ENCODE peak calls at places on chromosomes 1 and 21, in four cellular contexts. Y is HCT116, Z is K562, Q is HepG2. P is an unnamed sample.

GRCh38 chr1:30382496-30382895 is 340.9 kb downstream of the MATN1 start:
- DNase-seq in Q (no peak), Z (no peak), Y (no peak), P (no peak)

GRCh38 chr1:201354151-201354900 is 23.2 kb downstream of the TNNT2 start:
- DNase-seq in Q (no peak), Z (no peak), Y (no peak), P (no peak)

GRCh38 chr1:114032271-114033218 is 53.3 kb downstream of the OLFML3 start:
- DNase-seq in Y (no peak), Z (no peak), Q (no peak), P (no peak)

GRCh38 chr1:6012529-6013318 is 20.5 kb upstream of the NPHP4 start:
- DNase-seq in Q (no peak), Y (no peak), Z (no peak), P (no peak)

GRCh38 chr1:222464841-222465210 is 83.1 kb downstream of the HHIPL2 start:
- DNase-seq in Q (peak), Y (peak), Z (peak), P (peak)

GRCh38 chr1:20184997-20185833 is 681 bp upstream of the UBXN10 start:
- DNase-seq in Q (no peak), Z (peak), Y (no peak), P (no peak)

GRCh38 chr1:220824031-220824989 is 37.6 kb downstream of the MTARC1 start:
- DNase-seq in Y (no peak), Q (peak), Z (no peak), P (no peak)

GRCh38 chr1:147560756-147561472 is 19.6 kb downstream of the BCL9 start:
- DNase-seq in Q (no peak), Z (no peak), Y (no peak), P (no peak)

GRCh38 chr21:42305707-42306147 is 9.5 kb downstream of the TFF3 start:
- DNase-seq in Z (no peak), Q (no peak), Y (no peak), P (no peak)

GRCh38 chr1:11804666-11805453 is 904 bp downstream of the MTHFR start:
- DNase-seq in Z (peak), Y (no peak), Q (no peak), P (peak)

GRCh38 chr1:12436817-12437599 is 181.0 kb downstream of the DHRS3 start:
- DNase-seq in Z (peak), Q (peak), Y (no peak), P (no peak)

GRCh38 chr1:13898406-13898805 is 198.4 kb downstream of the PRDM2 start:
- DNase-seq in Z (no peak), Y (no peak), Q (no peak), P (no peak)

GRCh38 chr1:168531605-168532345 is 12.0 kb downstream of the XCL2 start:
- DNase-seq in Y (no peak), Q (no peak), Z (no peak), P (peak)

GRCh38 chr1:154179951-154180687 is 11.8 kb downstream of the TPM3 start:
- DNase-seq in Y (no peak), Q (no peak), Z (no peak), P (no peak)

GRCh38 chr1:207050428-207050767 is 610 bp downstream of the YOD1 start:
- DNase-seq in Z (peak), Q (no peak), Y (no peak), P (no peak)

GRCh38 chr1:36522461-36523229 is 39.9 kb upstream of the CSF3R start:
- DNase-seq in Y (no peak), Z (no peak), Q (no peak), P (no peak)

GRCh38 chr21:31837613-31838390 is 35.0 kb upstream of the HUNK start:
- DNase-seq in Y (no peak), Z (no peak), Q (no peak), P (no peak)

GRCh38 chr1:114107474-114108175 is 46.0 kb downstream of the SYT6 start:
- DNase-seq in Q (no peak), Z (no peak), Y (no peak), P (no peak)

GRCh38 chr1:29602203-29602602 is 365.9 kb downstream of the PTPRU start:
- DNase-seq in Y (no peak), Q (no peak), Z (no peak), P (no peak)

GRCh38 chr1:80218112-80218511 is 1211.6 kb upstream of the ADGRL4 start:
- DNase-seq in Z (peak), Y (peak), Q (peak), P (peak)

GRCh38 chr1:240691521-240692338 is 79.8 kb upstream of the GREM2 start:
- DNase-seq in Y (no peak), Z (peak), Q (peak), P (peak)

GRCh38 chr1:8794605-8795004 is 22.8 kb downstream of the RERE start:
- DNase-seq in Z (no peak), Q (no peak), Y (no peak), P (no peak)

GRCh38 chr1:172630868-172631267 is 28.0 kb upstream of the FASLG start:
- DNase-seq in Z (no peak), Q (peak), Y (no peak), P (no peak)

GRCh38 chr1:65792671-65793358 is at the start of gene PDE4B:
- DNase-seq in Z (no peak), Q (no peak), Y (no peak), P (peak)

GRCh38 chr1:201142011-201142853 is 12.0 kb downstream of the TMEM9 start:
- DNase-seq in Y (no peak), Z (no peak), Q (no peak), P (no peak)

GRCh38 chr1:212794561-212795014 is 2.9 kb downstream of the TATDN3 start:
- DNase-seq in Q (peak), Z (peak), Y (no peak), P (no peak)

GRCh38 chr1:94801919-94802546 is 18.1 kb upstream of the SLC44A3 start:
- DNase-seq in Z (peak), Y (peak), Q (peak), P (peak)

GRCh38 chr1:65254320-65255087 is 54.8 kb upstream of the DNAJC6 start:
- DNase-seq in Y (peak), Q (peak), Z (peak), P (peak)

GRCh38 chr1:223831755-223832636 is 13.8 kb downstream of the TP53BP2 start:
- DNase-seq in Q (no peak), Y (no peak), Z (no peak), P (peak)
- TF ChIP-seq ELF1 in Q (no peak), Y (no peak), Z (no peak), P (no peak)

GRCh38 chr1:186059311-186059710 is 315.7 kb downstream of the TPR start:
- DNase-seq in Z (no peak), Q (no peak), Y (no peak), P (no peak)
- TF ChIP-seq POLR2AphosphoS5 in Z (no peak), Q (no peak), Y (no peak), P (no peak)

DNA sequence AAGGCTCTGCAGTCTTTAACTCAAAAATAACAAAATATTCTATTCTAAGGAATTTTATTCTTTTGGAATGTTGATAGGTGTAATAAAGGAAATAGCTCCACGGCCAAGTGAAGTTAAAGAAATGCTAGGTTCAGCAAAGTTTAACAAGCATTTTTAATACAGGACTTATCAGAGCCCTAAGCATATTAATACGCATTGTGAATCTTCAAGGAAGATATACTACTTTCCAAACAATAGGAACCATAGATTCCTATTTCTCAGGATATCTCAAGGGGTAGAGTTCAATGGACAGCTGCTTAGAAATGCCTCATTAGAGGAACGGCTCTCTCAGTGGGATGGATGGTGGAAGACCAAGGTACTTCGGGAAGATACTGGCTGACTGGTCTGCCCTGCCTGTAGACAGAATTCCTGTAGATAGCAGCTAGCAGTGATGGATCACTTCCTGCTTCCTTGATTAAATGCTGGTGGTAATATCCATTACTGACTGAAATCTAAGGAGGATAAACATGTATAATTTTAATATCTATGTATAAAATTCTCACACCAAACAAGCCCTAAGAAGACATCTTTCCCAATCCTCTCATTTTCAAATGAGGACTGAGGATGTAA is 8.1 kb upstream of the LRRC8C start:
- DNase-seq in Y (no peak), Q (no peak), Z (no peak), P (no peak)
- TF ChIP-seq ELF1 in Y (no peak), Q (no peak), Z (no peak), P (no peak)

GRCh38 chr1:85585845-85586244 is 5.3 kb downstream of the CCN1 start:
- DNase-seq in Z (no peak), Q (no peak), Y (no peak), P (no peak)
- TF ChIP-seq POLR2AphosphoS5 in Z (no peak), Q (no peak), Y (no peak), P (no peak)

P was measured in SK-N-SH.